ENCODE peak calls at places on chromosome 7, in seven cellular contexts. R is caudate nucleus, L is NCI-H1930, F is H9, A is retina, S is heart left ventricle, G is left colon. T is an unnamed sample.

GRCh38 chr7:40551685-40552576 is 417.1 kb downstream of the SUGCT start:
- DNase-seq in R (no peak), L (no peak), F (no peak), A (peak), S (no peak), G (no peak), T (peak)

GRCh38 chr7:151416135-151416740 is 6.4 kb upstream of the WDR86 start:
- DNase-seq in R (no peak), L (no peak), F (peak), A (no peak), S (no peak), G (no peak), T (no peak)

GRCh38 chr7:138890467-138890781 is 90.8 kb downstream of the KIAA1549 start:
- DNase-seq in R (no peak), L (no peak), F (no peak), A (no peak), S (no peak), G (no peak), T (no peak)

GRCh38 chr7:90178592-90179279 is 24.5 kb downstream of the STEAP1 start:
- DNase-seq in R (no peak), L (no peak), F (no peak), A (no peak), S (no peak), G (no peak), T (no peak)

GRCh38 chr7:152085116-152085515 is 59.6 kb downstream of the GALNT11 start:
- DNase-seq in R (no peak), L (no peak), F (no peak), A (no peak), S (no peak), G (no peak), T (no peak)

GRCh38 chr7:157906583-157906982 is 569.8 kb downstream of the DNAJB6 start:
- DNase-seq in R (no peak), L (no peak), F (no peak), A (no peak), S (no peak), G (no peak), T (no peak)

GRCh38 chr7:36487756-36488336 is 98.2 kb downstream of the ANLN start:
- DNase-seq in R (no peak), L (peak), F (no peak), A (peak), S (no peak), G (no peak), T (peak)

GRCh38 chr7:129252133-129252532 is 27.3 kb downstream of the AHCYL2 start:
- DNase-seq in R (no peak), L (no peak), F (no peak), A (no peak), S (no peak), G (no peak), T (no peak)

GRCh38 chr7:146740039-146740438 is 623.4 kb downstream of the CNTNAP2 start:
- DNase-seq in R (no peak), L (no peak), F (no peak), A (no peak), S (no peak), G (no peak), T (no peak)

GRCh38 chr7:6398943-6399342 is 48.8 kb downstream of the DAGLB start:
- DNase-seq in R (peak), L (no peak), F (no peak), A (no peak), S (no peak), G (no peak), T (peak)

GRCh38 chr7:105268511-105269392 is 120.0 kb downstream of the SRPK2 start:
- DNase-seq in R (peak), L (no peak), F (no peak), A (peak), S (peak), G (no peak), T (peak)

GRCh38 chr7:14698239-14698638 is 204.3 kb downstream of the DGKB start:
- DNase-seq in R (no peak), L (no peak), F (no peak), A (no peak), S (no peak), G (no peak), T (no peak)

GRCh38 chr7:124536156-124536762 is 229.3 kb downstream of the GPR37 start:
- DNase-seq in R (no peak), L (no peak), F (no peak), A (no peak), S (no peak), G (no peak), T (no peak)

GRCh38 chr7:135509839-135510602 is at the start of gene CNOT4:
- DNase-seq in R (peak), L (peak), F (peak), A (peak), S (peak), G (peak), T (peak)

GRCh38 chr7:70060298-70061068 is 462.2 kb downstream of the AUTS2 start:
- DNase-seq in R (peak), L (no peak), F (peak), A (no peak), S (no peak), G (no peak), T (no peak)

GRCh38 chr7:158279539-158280466 is 307.8 kb downstream of the PTPRN2 start:
- DNase-seq in R (no peak), L (no peak), F (peak), A (no peak), S (no peak), G (peak), T (no peak)

GRCh38 chr7:102260856-102261255 is 25.8 kb upstream of the SH2B2 start:
- DNase-seq in R (peak), L (no peak), F (no peak), A (peak), S (peak), G (no peak), T (peak)

GRCh38 chr7:99012722-99013121 is 131.2 kb downstream of the SMURF1 start:
- DNase-seq in R (no peak), L (no peak), F (no peak), A (no peak), S (no peak), G (no peak), T (no peak)

GRCh38 chr7:109109558-109109957 is 539.9 kb downstream of the DNAJB9 start:
- DNase-seq in R (no peak), L (no peak), F (no peak), A (no peak), S (no peak), G (no peak), T (no peak)

GRCh38 chr7:45623157-45623556 is 49.0 kb downstream of the ADCY1 start:
- DNase-seq in R (no peak), L (no peak), F (no peak), A (no peak), S (no peak), G (no peak), T (no peak)

GRCh38 chr7:32890553-32891045 is 961 bp downstream of the KBTBD2 start:
- DNase-seq in R (peak), L (no peak), F (no peak), A (peak), S (no peak), G (peak), T (peak)

GRCh38 chr7:32070406-32071360 is at the start of gene PDE1C:
- DNase-seq in R (peak), L (no peak), F (peak), A (peak), S (peak), G (no peak), T (no peak)

GRCh38 chr7:1663243-1663642 is 6.8 kb upstream of the ELFN1 start:
- DNase-seq in R (no peak), L (no peak), F (peak), A (no peak), S (peak), G (no peak), T (no peak)

GRCh38 chr7:93228302-93228701 is 2.0 kb upstream of the HEPACAM2 start:
- DNase-seq in R (no peak), L (peak), F (no peak), A (no peak), S (no peak), G (no peak), T (no peak)

GRCh38 chr7:68321076-68321639 is 1277.1 kb upstream of the AUTS2 start:
- DNase-seq in R (no peak), L (peak), F (no peak), A (peak), S (peak), G (no peak), T (peak)

GRCh38 chr7:46710927-46711326 is 789.9 kb upstream of the IGFBP3 start:
- DNase-seq in R (no peak), L (no peak), F (no peak), A (no peak), S (no peak), G (no peak), T (no peak)

GRCh38 chr7:32868116-32868515 is 23.4 kb downstream of the KBTBD2 start:
- DNase-seq in R (peak), L (no peak), F (no peak), A (no peak), S (peak), G (no peak), T (no peak)

GRCh38 chr7:71320916-71321315 is 189.0 kb downstream of the GALNT17 start:
- DNase-seq in R (no peak), L (no peak), F (no peak), A (no peak), S (no peak), G (no peak), T (no peak)

GRCh38 chr7:109044691-109045090 is 475.0 kb downstream of the DNAJB9 start:
- DNase-seq in R (no peak), L (no peak), F (no peak), A (no peak), S (no peak), G (no peak), T (no peak)

GRCh38 chr7:140983802-140984201 is 30.9 kb downstream of the MRPS33 start:
- DNase-seq in R (no peak), L (no peak), F (no peak), A (no peak), S (no peak), G (no peak), T (no peak)

GRCh38 chr7:20236790-20237189 is 19.6 kb upstream of the MACC1 start:
- DNase-seq in R (no peak), L (no peak), F (no peak), A (no peak), S (no peak), G (no peak), T (no peak)

GRCh38 chr7:47724335-47724982 is 142.5 kb upstream of the TNS3 start:
- DNase-seq in R (no peak), L (no peak), F (peak), A (no peak), S (no peak), G (no peak), T (no peak)

GRCh38 chr7:27185013-27185707 is at the start of gene HOXA11:
- DNase-seq in R (no peak), L (no peak), F (peak), A (peak), S (no peak), G (peak), T (peak)

GRCh38 chr7:85186521-85187241 is at the start of gene SEMA3D:
- DNase-seq in R (peak), L (no peak), F (peak), A (peak), S (peak), G (peak), T (peak)

GRCh38 chr7:136049818-136050461 is 72.8 kb upstream of the MTPN start:
- DNase-seq in R (no peak), L (no peak), F (no peak), A (peak), S (no peak), G (no peak), T (no peak)

GRCh38 chr7:134943785-134944400 is 42.4 kb upstream of the AGBL3 start:
- DNase-seq in R (no peak), L (no peak), F (no peak), A (no peak), S (no peak), G (no peak), T (no peak)

GRCh38 chr7:33981686-33982424 is 76.5 kb downstream of the BMPER start:
- DNase-seq in R (no peak), L (no peak), F (no peak), A (no peak), S (no peak), G (no peak), T (no peak)